ENCODE peak calls at places on chromosomes 7 and 10, in six cellular contexts. One of them, this sample, is unnamed.

GRCh38 chr7:141563956-141564623 is 12.9 kb downstream of the AGK start:
- DNase-seq in SK-N-SH: no peak
- DNase-seq in HepG2: no peak
- DNase-seq in HCT116: no peak
- DNase-seq in GM12878: peak
- DNase-seq in K562: peak
- DNase-seq in this sample: peak

GRCh38 chr10:52923520-52923919 is 150.9 kb upstream of the MBL2 start:
- DNase-seq in SK-N-SH: no peak
- DNase-seq in HepG2: no peak
- DNase-seq in HCT116: no peak
- DNase-seq in GM12878: no peak
- DNase-seq in K562: no peak
- DNase-seq in this sample: peak

GRCh38 chr7:132933076-132933466 is 148.8 kb downstream of the CHCHD3 start:
- DNase-seq in SK-N-SH: no peak
- DNase-seq in HepG2: no peak
- DNase-seq in HCT116: no peak
- DNase-seq in GM12878: no peak
- DNase-seq in K562: no peak
- DNase-seq in this sample: no peak

GRCh38 chr10:31133628-31134302 is 102.1 kb upstream of the ZNF438 start:
- DNase-seq in SK-N-SH: peak
- DNase-seq in HepG2: no peak
- DNase-seq in HCT116: no peak
- DNase-seq in GM12878: peak
- DNase-seq in K562: peak
- DNase-seq in this sample: peak

GRCh38 chr7:36084485-36085091 is 68.5 kb upstream of the EEPD1 start:
- DNase-seq in SK-N-SH: peak
- DNase-seq in HepG2: peak
- DNase-seq in HCT116: peak
- DNase-seq in GM12878: no peak
- DNase-seq in K562: peak
- DNase-seq in this sample: peak

GRCh38 chr7:5354460-5355279 is 69.0 kb downstream of the TNRC18 start:
- DNase-seq in SK-N-SH: peak
- DNase-seq in HepG2: no peak
- DNase-seq in HCT116: no peak
- DNase-seq in GM12878: no peak
- DNase-seq in K562: no peak
- DNase-seq in this sample: peak

GRCh38 chr7:157475601-157476000 is 138.8 kb downstream of the DNAJB6 start:
- DNase-seq in SK-N-SH: no peak
- DNase-seq in HepG2: no peak
- DNase-seq in HCT116: no peak
- DNase-seq in GM12878: no peak
- DNase-seq in K562: no peak
- DNase-seq in this sample: no peak

GRCh38 chr10:34200355-34200901 is 614.7 kb downstream of the PARD3 start:
- DNase-seq in SK-N-SH: peak
- DNase-seq in HepG2: no peak
- DNase-seq in HCT116: no peak
- DNase-seq in GM12878: no peak
- DNase-seq in K562: no peak
- DNase-seq in this sample: no peak

GRCh38 chr7:70044064-70044463 is 445.8 kb downstream of the AUTS2 start:
- DNase-seq in SK-N-SH: peak
- DNase-seq in HepG2: no peak
- DNase-seq in HCT116: no peak
- DNase-seq in GM12878: no peak
- DNase-seq in K562: no peak
- DNase-seq in this sample: peak

GRCh38 chr10:115432188-115432819 is 339.1 kb downstream of the ATRNL1 start:
- DNase-seq in SK-N-SH: peak
- DNase-seq in HepG2: peak
- DNase-seq in HCT116: peak
- DNase-seq in GM12878: no peak
- DNase-seq in K562: no peak
- DNase-seq in this sample: peak

GRCh38 chr10:34236927-34237326 is 578.2 kb downstream of the PARD3 start:
- DNase-seq in SK-N-SH: no peak
- DNase-seq in HepG2: no peak
- DNase-seq in HCT116: no peak
- DNase-seq in GM12878: no peak
- DNase-seq in K562: no peak
- DNase-seq in this sample: no peak

GRCh38 chr10:13834581-13835286 is 248.0 kb downstream of the PRPF18 start:
- DNase-seq in SK-N-SH: peak
- DNase-seq in HepG2: no peak
- DNase-seq in HCT116: no peak
- DNase-seq in GM12878: no peak
- DNase-seq in K562: no peak
- DNase-seq in this sample: peak

GRCh38 chr7:107803009-107803581 is at the start of gene SLC26A3:
- DNase-seq in SK-N-SH: no peak
- DNase-seq in HepG2: no peak
- DNase-seq in HCT116: no peak
- DNase-seq in GM12878: no peak
- DNase-seq in K562: no peak
- DNase-seq in this sample: no peak

GRCh38 chr7:477626-478220 is 41.9 kb downstream of the PDGFA start:
- DNase-seq in SK-N-SH: no peak
- DNase-seq in HepG2: no peak
- DNase-seq in HCT116: no peak
- DNase-seq in GM12878: no peak
- DNase-seq in K562: no peak
- DNase-seq in this sample: no peak

GRCh38 chr10:69318997-69319727 is 40.9 kb downstream of the HK1 start:
- DNase-seq in SK-N-SH: peak
- DNase-seq in HepG2: no peak
- DNase-seq in HCT116: no peak
- DNase-seq in GM12878: no peak
- DNase-seq in K562: peak
- DNase-seq in this sample: no peak

GRCh38 chr7:11193888-11194287 is 220.2 kb downstream of the PHF14 start:
- DNase-seq in SK-N-SH: no peak
- DNase-seq in HepG2: no peak
- DNase-seq in HCT116: no peak
- DNase-seq in GM12878: no peak
- DNase-seq in K562: no peak
- DNase-seq in this sample: no peak

GRCh38 chr7:130394421-130395188 is 14.3 kb downstream of the CPA1 start:
- DNase-seq in SK-N-SH: no peak
- DNase-seq in HepG2: no peak
- DNase-seq in HCT116: no peak
- DNase-seq in GM12878: no peak
- DNase-seq in K562: no peak
- DNase-seq in this sample: peak

DNA sequence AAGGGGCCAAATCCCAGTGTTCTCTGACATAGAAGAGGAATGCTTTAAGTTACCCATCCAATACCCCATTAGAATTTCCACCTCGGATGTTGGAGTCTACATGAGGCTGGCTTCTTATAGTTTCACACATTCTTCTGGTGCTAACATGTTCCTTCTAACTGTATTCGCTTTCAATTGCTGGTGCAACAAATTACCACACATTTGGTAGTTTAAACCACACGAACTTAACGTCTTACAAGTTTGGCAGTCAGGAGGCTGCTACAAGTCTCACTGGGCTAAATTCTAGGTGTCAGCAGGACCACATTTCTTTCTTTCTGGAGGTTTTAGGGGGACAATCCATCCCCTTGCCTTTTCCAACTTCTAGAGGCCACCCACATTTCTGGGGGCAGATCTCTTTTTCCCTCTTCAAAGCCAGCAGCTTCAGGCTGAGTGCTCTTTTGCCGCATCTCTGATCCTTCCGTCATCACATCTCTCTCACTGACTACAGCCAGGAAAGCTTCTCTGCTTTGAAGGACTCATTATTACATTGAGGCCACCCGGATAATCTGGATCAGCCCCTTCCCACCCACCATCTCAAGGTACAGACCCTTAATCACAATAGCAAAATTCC is 5.1 kb upstream of the MACC1 start:
- DNase-seq in SK-N-SH: no peak
- DNase-seq in HepG2: no peak
- DNase-seq in HCT116: no peak
- DNase-seq in GM12878: no peak
- DNase-seq in K562: peak
- DNase-seq in this sample: no peak
- H2AFZ ChIP-seq in SK-N-SH: no peak
- H2AFZ ChIP-seq in HepG2: no peak
- H2AFZ ChIP-seq in HCT116: no peak
- H2AFZ ChIP-seq in GM12878: no peak
- H2AFZ ChIP-seq in K562: peak
- H2AFZ ChIP-seq in this sample: no peak

GRCh38 chr10:1050555-1050954 is 1.6 kb upstream of the IDI1 start:
- DNase-seq in SK-N-SH: no peak
- DNase-seq in HepG2: peak
- DNase-seq in HCT116: peak
- DNase-seq in GM12878: no peak
- DNase-seq in K562: peak
- DNase-seq in this sample: peak

GRCh38 chr10:1057106-1057657 is 997 bp downstream of the WDR37 start:
- DNase-seq in SK-N-SH: no peak
- DNase-seq in HepG2: no peak
- DNase-seq in HCT116: no peak
- DNase-seq in GM12878: no peak
- DNase-seq in K562: peak
- DNase-seq in this sample: peak

GRCh38 chr10:1056326-1057105 is at the start of gene WDR37:
- DNase-seq in SK-N-SH: peak
- DNase-seq in HepG2: peak
- DNase-seq in HCT116: no peak
- DNase-seq in GM12878: no peak
- DNase-seq in K562: peak
- DNase-seq in this sample: peak

GRCh38 chr10:1058017-1058416 is 1.8 kb downstream of the WDR37 start:
- DNase-seq in SK-N-SH: no peak
- DNase-seq in HepG2: peak
- DNase-seq in HCT116: no peak
- DNase-seq in GM12878: no peak
- DNase-seq in K562: no peak
- DNase-seq in this sample: no peak

DNA sequence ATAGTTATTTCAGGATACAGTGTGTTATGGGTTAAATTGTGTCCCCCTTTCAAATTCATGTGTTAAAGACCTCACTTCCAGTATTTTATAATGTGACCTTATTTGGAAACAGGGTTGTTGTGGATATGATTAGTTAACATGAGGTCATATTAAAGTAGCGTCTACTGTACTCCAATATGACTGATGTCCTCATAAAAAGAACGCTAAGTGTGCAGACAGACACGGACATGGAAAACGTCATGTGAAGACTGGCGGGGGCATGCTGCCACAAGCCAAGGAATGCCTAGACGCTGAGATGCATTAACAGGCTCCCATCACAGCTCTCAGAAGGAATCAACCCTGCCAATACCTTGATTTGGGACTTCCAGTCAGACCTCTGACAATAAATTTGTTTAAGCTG is 1.5 kb upstream of the WDR37 start:
- DNase-seq in SK-N-SH: no peak
- DNase-seq in HepG2: no peak
- DNase-seq in HCT116: no peak
- DNase-seq in GM12878: no peak
- DNase-seq in K562: no peak
- DNase-seq in this sample: no peak
- TF ChIP-seq REST in SK-N-SH: no peak
- TF ChIP-seq REST in HepG2: no peak
- TF ChIP-seq REST in HCT116: no peak
- TF ChIP-seq REST in GM12878: no peak
- TF ChIP-seq REST in K562: no peak
- TF ChIP-seq REST in this sample: no peak

DNA sequence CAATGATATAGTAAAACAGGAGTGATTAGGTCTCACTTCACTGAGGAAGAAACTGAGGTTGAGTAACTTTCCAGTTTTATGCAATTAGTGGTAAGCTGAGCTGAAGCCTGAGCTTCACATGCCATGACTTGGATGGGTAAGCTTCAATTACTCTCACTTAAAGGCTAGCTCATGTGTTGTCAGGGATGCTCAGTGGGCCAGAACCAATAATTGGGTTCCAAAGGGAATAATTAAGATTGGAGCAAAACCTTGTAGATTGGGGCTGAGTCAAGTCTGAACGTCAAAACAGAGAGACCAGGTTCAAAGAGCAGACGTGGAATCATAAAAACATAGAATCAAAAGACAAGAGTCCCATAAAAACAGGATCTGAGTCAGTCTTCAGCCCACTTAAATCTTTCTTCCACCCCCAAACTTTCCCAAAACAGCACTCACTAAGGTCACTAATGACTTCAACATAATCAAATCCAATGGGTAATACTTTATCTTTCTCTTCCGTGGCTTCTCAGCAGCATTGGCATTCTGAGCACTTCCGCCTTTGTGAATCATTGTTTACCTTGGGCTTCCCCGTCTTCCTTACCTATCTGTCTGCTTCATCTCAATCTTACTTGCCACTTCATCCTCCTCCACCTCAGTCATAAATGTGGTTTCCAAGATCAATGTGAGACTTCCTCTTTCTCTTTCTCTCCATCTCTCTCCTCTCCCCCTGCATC is 23.0 kb upstream of the EGFR start:
- DNase-seq in SK-N-SH: no peak
- DNase-seq in HepG2: peak
- DNase-seq in HCT116: peak
- DNase-seq in GM12878: peak
- DNase-seq in K562: peak
- DNase-seq in this sample: no peak
- H2AFZ ChIP-seq in SK-N-SH: no peak
- H2AFZ ChIP-seq in HepG2: no peak
- H2AFZ ChIP-seq in HCT116: peak
- H2AFZ ChIP-seq in GM12878: peak
- H2AFZ ChIP-seq in K562: no peak
- H2AFZ ChIP-seq in this sample: no peak

GRCh38 chr7:48040944-48041664 is 5.8 kb downstream of the C7orf57 start:
- DNase-seq in SK-N-SH: no peak
- DNase-seq in HepG2: no peak
- DNase-seq in HCT116: no peak
- DNase-seq in GM12878: no peak
- DNase-seq in K562: no peak
- DNase-seq in this sample: peak
- TF ChIP-seq REST in SK-N-SH: no peak
- TF ChIP-seq REST in HepG2: no peak
- TF ChIP-seq REST in HCT116: no peak
- TF ChIP-seq REST in GM12878: no peak
- TF ChIP-seq REST in K562: no peak
- TF ChIP-seq REST in this sample: no peak

This sample was measured in GM23338.